ENCODE peak calls at places on chromosomes 16 and 17, in five cellular contexts. One of them, this sample, is unnamed.

GRCh38 chr16:1863681-1864460 is 8.1 kb downstream of the MEIOB start:
- DNase-seq in BJ: no peak
- DNase-seq in lower lobe of right lung: no peak
- DNase-seq in AG04449: peak
- DNase-seq in Caco-2: no peak
- DNase-seq in this sample: no peak

GRCh38 chr17:21573961-21574610 is 118.2 kb upstream of the KCNJ18 start:
- DNase-seq in BJ: peak
- DNase-seq in lower lobe of right lung: peak
- DNase-seq in AG04449: peak
- DNase-seq in Caco-2: no peak
- DNase-seq in this sample: no peak

GRCh38 chr16:5845046-5845445 is 747.5 kb upstream of the EEF2KMT start:
- DNase-seq in BJ: no peak
- DNase-seq in lower lobe of right lung: no peak
- DNase-seq in AG04449: no peak
- DNase-seq in Caco-2: no peak
- DNase-seq in this sample: no peak

GRCh38 chr17:44278006-44278405 is 10.1 kb upstream of the SLC4A1 start:
- DNase-seq in BJ: no peak
- DNase-seq in lower lobe of right lung: no peak
- DNase-seq in AG04449: no peak
- DNase-seq in Caco-2: no peak
- DNase-seq in this sample: no peak

GRCh38 chr16:69017036-69017783 is 88.2 kb upstream of the HAS3 start:
- DNase-seq in BJ: peak
- DNase-seq in lower lobe of right lung: no peak
- DNase-seq in AG04449: no peak
- DNase-seq in Caco-2: no peak
- DNase-seq in this sample: no peak

GRCh38 chr17:491086-492014 is 138.7 kb upstream of the RPH3AL start:
- DNase-seq in BJ: no peak
- DNase-seq in lower lobe of right lung: peak
- DNase-seq in AG04449: no peak
- DNase-seq in Caco-2: peak
- DNase-seq in this sample: peak

GRCh38 chr16:48963306-48963705 is 318.3 kb downstream of the CBLN1 start:
- DNase-seq in BJ: no peak
- DNase-seq in lower lobe of right lung: no peak
- DNase-seq in AG04449: no peak
- DNase-seq in Caco-2: no peak
- DNase-seq in this sample: no peak

GRCh38 chr17:43986225-43986981 is 18.0 kb upstream of the NAGS start:
- DNase-seq in BJ: no peak
- DNase-seq in lower lobe of right lung: no peak
- DNase-seq in AG04449: no peak
- DNase-seq in Caco-2: no peak
- DNase-seq in this sample: no peak

GRCh38 chr17:48261297-48261880 is 153.8 kb downstream of the SNX11 start:
- DNase-seq in BJ: no peak
- DNase-seq in lower lobe of right lung: no peak
- DNase-seq in AG04449: no peak
- DNase-seq in Caco-2: peak
- DNase-seq in this sample: no peak

GRCh38 chr16:85471469-85472431 is 141.4 kb upstream of the GSE1 start:
- DNase-seq in BJ: no peak
- DNase-seq in lower lobe of right lung: peak
- DNase-seq in AG04449: no peak
- DNase-seq in Caco-2: peak
- DNase-seq in this sample: no peak

GRCh38 chr16:89864421-89864820 is 9.0 kb upstream of the TCF25 start:
- DNase-seq in BJ: no peak
- DNase-seq in lower lobe of right lung: no peak
- DNase-seq in AG04449: no peak
- DNase-seq in Caco-2: no peak
- DNase-seq in this sample: no peak

GRCh38 chr17:72253597-72253996 is 132.8 kb downstream of the SOX9 start:
- DNase-seq in BJ: no peak
- DNase-seq in lower lobe of right lung: no peak
- DNase-seq in AG04449: no peak
- DNase-seq in Caco-2: no peak
- DNase-seq in this sample: no peak

GRCh38 chr17:83145358-83145738 is 65.9 kb downstream of the METRNL start:
- DNase-seq in BJ: no peak
- DNase-seq in lower lobe of right lung: no peak
- DNase-seq in AG04449: no peak
- DNase-seq in Caco-2: no peak
- DNase-seq in this sample: no peak

GRCh38 chr17:57401556-57402488 is 145.5 kb downstream of the MSI2 start:
- DNase-seq in BJ: no peak
- DNase-seq in lower lobe of right lung: no peak
- DNase-seq in AG04449: no peak
- DNase-seq in Caco-2: peak
- DNase-seq in this sample: no peak

GRCh38 chr17:36816889-36817288 is 120.4 kb upstream of the LHX1 start:
- DNase-seq in BJ: no peak
- DNase-seq in lower lobe of right lung: no peak
- DNase-seq in AG04449: no peak
- DNase-seq in Caco-2: no peak
- DNase-seq in this sample: no peak

GRCh38 chr16:75024182-75024581 is 25.4 kb downstream of the ZNRF1 start:
- DNase-seq in BJ: no peak
- DNase-seq in lower lobe of right lung: no peak
- DNase-seq in AG04449: no peak
- DNase-seq in Caco-2: no peak
- DNase-seq in this sample: no peak

GRCh38 chr16:2738615-2739014 is 13.8 kb upstream of the SRRM2 start:
- DNase-seq in BJ: no peak
- DNase-seq in lower lobe of right lung: no peak
- DNase-seq in AG04449: no peak
- DNase-seq in Caco-2: no peak
- DNase-seq in this sample: no peak

GRCh38 chr17:20271016-20271610 is 196.2 kb downstream of the LGALS9B start:
- DNase-seq in BJ: no peak
- DNase-seq in lower lobe of right lung: no peak
- DNase-seq in AG04449: no peak
- DNase-seq in Caco-2: no peak
- DNase-seq in this sample: no peak

GRCh38 chr16:26983426-26983825 is 83.3 kb upstream of the C16orf82 start:
- DNase-seq in BJ: peak
- DNase-seq in lower lobe of right lung: no peak
- DNase-seq in AG04449: no peak
- DNase-seq in Caco-2: no peak
- DNase-seq in this sample: no peak

GRCh38 chr17:45234641-45235040 is 13.0 kb downstream of the FMNL1 start:
- DNase-seq in BJ: no peak
- DNase-seq in lower lobe of right lung: no peak
- DNase-seq in AG04449: no peak
- DNase-seq in Caco-2: peak
- DNase-seq in this sample: peak

GRCh38 chr17:51667722-51668083 is 407.4 kb downstream of the UTP18 start:
- DNase-seq in BJ: no peak
- DNase-seq in lower lobe of right lung: no peak
- DNase-seq in AG04449: no peak
- DNase-seq in Caco-2: no peak
- DNase-seq in this sample: no peak

GRCh38 chr17:34567665-34568064 is 11.7 kb upstream of the TMEM132E start:
- DNase-seq in BJ: no peak
- DNase-seq in lower lobe of right lung: no peak
- DNase-seq in AG04449: no peak
- DNase-seq in Caco-2: no peak
- DNase-seq in this sample: no peak

GRCh38 chr17:38920374-38921291 is 4.8 kb upstream of the LASP1NB start:
- DNase-seq in BJ: no peak
- DNase-seq in lower lobe of right lung: no peak
- DNase-seq in AG04449: no peak
- DNase-seq in Caco-2: no peak
- DNase-seq in this sample: no peak

GRCh38 chr16:83837566-83837965 is 29.8 kb downstream of the HSBP1 start:
- DNase-seq in BJ: no peak
- DNase-seq in lower lobe of right lung: no peak
- DNase-seq in AG04449: no peak
- DNase-seq in Caco-2: no peak
- DNase-seq in this sample: no peak

GRCh38 chr17:2710075-2710803 is 1.3 kb downstream of the CLUH start:
- DNase-seq in BJ: no peak
- DNase-seq in lower lobe of right lung: no peak
- DNase-seq in AG04449: no peak
- DNase-seq in Caco-2: no peak
- DNase-seq in this sample: no peak

GRCh38 chr16:84517366-84517765 is 12.9 kb upstream of the MEAK7 start:
- DNase-seq in BJ: no peak
- DNase-seq in lower lobe of right lung: peak
- DNase-seq in AG04449: no peak
- DNase-seq in Caco-2: no peak
- DNase-seq in this sample: no peak

GRCh38 chr16:85838381-85838780 is 38.9 kb downstream of the COX4I1 start:
- DNase-seq in BJ: no peak
- DNase-seq in lower lobe of right lung: peak
- DNase-seq in AG04449: no peak
- DNase-seq in Caco-2: no peak
- DNase-seq in this sample: no peak

GRCh38 chr17:65933290-65933689 is 258.6 kb downstream of the CEP112 start:
- DNase-seq in BJ: no peak
- DNase-seq in lower lobe of right lung: no peak
- DNase-seq in AG04449: no peak
- DNase-seq in Caco-2: no peak
- DNase-seq in this sample: no peak

GRCh38 chr17:1574697-1575471 is 12.3 kb upstream of the PITPNA start:
- DNase-seq in BJ: no peak
- DNase-seq in lower lobe of right lung: no peak
- DNase-seq in AG04449: no peak
- DNase-seq in Caco-2: no peak
- DNase-seq in this sample: no peak
- TF ChIP-seq CTCF in BJ: no peak
- TF ChIP-seq CTCF in lower lobe of right lung: no peak
- TF ChIP-seq CTCF in AG04449: no peak
- TF ChIP-seq CTCF in Caco-2: no peak
- TF ChIP-seq CTCF in this sample: no peak

DNA sequence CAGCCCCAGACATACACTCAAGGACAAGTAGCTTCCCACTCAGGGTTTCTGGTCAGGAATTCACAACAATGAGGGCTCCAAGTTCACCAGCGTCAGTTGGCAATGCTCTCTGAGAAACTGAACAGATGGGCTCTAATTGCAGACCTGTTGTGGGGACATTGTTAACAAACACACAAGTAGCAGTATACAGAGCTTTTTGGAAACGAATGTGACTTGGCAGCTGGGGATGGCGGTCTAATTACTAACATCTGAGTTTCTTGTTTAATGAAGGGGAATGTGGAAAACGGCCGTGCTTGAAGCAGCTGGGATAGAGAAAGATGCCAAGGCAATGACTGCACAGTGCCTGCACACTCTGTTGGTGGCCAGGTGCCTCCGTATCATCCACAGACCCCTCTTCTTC is 316.1 kb upstream of the IRX3 start:
- DNase-seq in BJ: no peak
- DNase-seq in lower lobe of right lung: no peak
- DNase-seq in AG04449: no peak
- DNase-seq in Caco-2: no peak
- DNase-seq in this sample: no peak
- TF ChIP-seq CTCF in BJ: no peak
- TF ChIP-seq CTCF in lower lobe of right lung: no peak
- TF ChIP-seq CTCF in AG04449: no peak
- TF ChIP-seq CTCF in Caco-2: no peak
- TF ChIP-seq CTCF in this sample: no peak

GRCh38 chr16:67396159-67396774 is 3.0 kb upstream of the TPPP3 start:
- DNase-seq in BJ: peak
- DNase-seq in lower lobe of right lung: peak
- DNase-seq in AG04449: peak
- DNase-seq in Caco-2: peak
- DNase-seq in this sample: no peak
- TF ChIP-seq CTCF in BJ: no peak
- TF ChIP-seq CTCF in lower lobe of right lung: no peak
- TF ChIP-seq CTCF in AG04449: no peak
- TF ChIP-seq CTCF in Caco-2: no peak
- TF ChIP-seq CTCF in this sample: no peak

GRCh38 chr17:5467416-5467815 is 1.4 kb downstream of the DHX33 start:
- DNase-seq in BJ: no peak
- DNase-seq in lower lobe of right lung: no peak
- DNase-seq in AG04449: no peak
- DNase-seq in Caco-2: no peak
- DNase-seq in this sample: no peak

GRCh38 chr17:5473906-5474305 is 5.1 kb upstream of the DHX33 start:
- DNase-seq in BJ: no peak
- DNase-seq in lower lobe of right lung: no peak
- DNase-seq in AG04449: no peak
- DNase-seq in Caco-2: no peak
- DNase-seq in this sample: no peak

GRCh38 chr17:5468075-5468473 is 708 bp downstream of the DHX33 start:
- DNase-seq in BJ: no peak
- DNase-seq in lower lobe of right lung: no peak
- DNase-seq in AG04449: no peak
- DNase-seq in Caco-2: no peak
- DNase-seq in this sample: peak

DNA sequence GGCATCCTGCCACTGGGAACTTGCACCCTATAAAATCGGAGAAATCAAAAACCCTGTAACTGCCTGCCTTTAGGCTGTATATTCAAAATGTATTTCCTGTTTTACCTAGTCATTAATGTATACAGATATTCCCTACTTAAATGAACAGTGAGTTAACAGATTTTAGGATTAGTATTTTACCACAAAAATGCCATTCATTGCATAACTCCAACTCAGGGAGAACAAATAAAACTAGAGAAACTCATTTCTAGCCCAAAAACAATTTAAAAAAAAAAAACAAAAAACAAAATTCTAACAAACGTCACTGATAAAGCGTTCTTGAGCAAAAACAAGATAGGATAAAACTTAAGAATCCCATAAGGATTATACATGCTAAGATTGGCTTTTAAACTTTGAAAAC is 3.7 kb upstream of the DHX33 start:
- DNase-seq in BJ: no peak
- DNase-seq in lower lobe of right lung: no peak
- DNase-seq in AG04449: no peak
- DNase-seq in Caco-2: no peak
- DNase-seq in this sample: no peak
- TF ChIP-seq CTCF in BJ: no peak
- TF ChIP-seq CTCF in lower lobe of right lung: no peak
- TF ChIP-seq CTCF in AG04449: no peak
- TF ChIP-seq CTCF in Caco-2: no peak
- TF ChIP-seq CTCF in this sample: no peak

GRCh38 chr17:73643846-73644144 is 450 bp downstream of the SDK2 start:
- DNase-seq in BJ: no peak
- DNase-seq in lower lobe of right lung: no peak
- DNase-seq in AG04449: no peak
- DNase-seq in Caco-2: no peak
- DNase-seq in this sample: no peak

GRCh38 chr17:73643012-73643845 is 1.0 kb downstream of the SDK2 start:
- DNase-seq in BJ: no peak
- DNase-seq in lower lobe of right lung: no peak
- DNase-seq in AG04449: no peak
- DNase-seq in Caco-2: peak
- DNase-seq in this sample: peak

GRCh38 chr17:73644145-73645049 is at the start of gene SDK2:
- DNase-seq in BJ: no peak
- DNase-seq in lower lobe of right lung: no peak
- DNase-seq in AG04449: no peak
- DNase-seq in Caco-2: peak
- DNase-seq in this sample: peak

GRCh38 chr17:73646409-73647305 is 2.4 kb upstream of the SDK2 start:
- DNase-seq in BJ: no peak
- DNase-seq in lower lobe of right lung: no peak
- DNase-seq in AG04449: no peak
- DNase-seq in Caco-2: peak
- DNase-seq in this sample: no peak

GRCh38 chr17:73645050-73645871 is 1.0 kb upstream of the SDK2 start:
- DNase-seq in BJ: no peak
- DNase-seq in lower lobe of right lung: no peak
- DNase-seq in AG04449: no peak
- DNase-seq in Caco-2: peak
- DNase-seq in this sample: peak
- TF ChIP-seq CTCF in BJ: no peak
- TF ChIP-seq CTCF in lower lobe of right lung: no peak
- TF ChIP-seq CTCF in AG04449: no peak
- TF ChIP-seq CTCF in Caco-2: peak
- TF ChIP-seq CTCF in this sample: no peak

This sample was measured in GM13977.